ENCODE peak calls at places on chromosomes 4 and X, in eight cellular contexts. L is RWPE1, Q is mammary epithelial cell, G is pancreas, W is K562, R is ovary, N is neural crest cell, U is thyroid gland. E is an unnamed sample.

GRCh38 chrX:123626962-123627361 is 105.9 kb downstream of the THOC2 start:
- DNase-seq in L (no peak), Q (peak; percentile 14), G (no peak), W (no peak), R (no peak), N (no peak), U (no peak), E (no peak)

GRCh38 chr4:181821039-181822004 is 421.9 kb upstream of the TENM3 start:
- DNase-seq in L (peak; percentile 22), Q (peak; percentile 68), G (no peak), W (no peak), R (no peak), N (no peak), U (no peak), E (no peak)

GRCh38 chr4:69576251-69576877 is 63.1 kb downstream of the UGT2A2 start:
- DNase-seq in L (no peak), Q (no peak), G (peak; percentile 53), W (no peak), R (no peak), N (no peak), U (no peak), E (no peak)

GRCh38 chr4:156575430-156576073 is 396.0 kb downstream of the PDGFC start:
- DNase-seq in L (no peak), Q (peak; percentile 87), G (no peak), W (no peak), R (no peak), N (no peak), U (no peak), E (no peak)

GRCh38 chrX:129642641-129643040 is 12.1 kb downstream of the APLN start:
- DNase-seq in L (no peak), Q (no peak), G (no peak), W (peak; percentile 58), R (no peak), N (no peak), U (no peak), E (no peak)

GRCh38 chr4:98176531-98176930 is 33.3 kb upstream of the STPG2 start:
- DNase-seq in L (no peak), Q (no peak), G (no peak), W (no peak), R (no peak), N (no peak), U (no peak), E (no peak)

GRCh38 chr4:67929447-67929846 is 33.8 kb downstream of the TMPRSS11A start:
- DNase-seq in L (peak; percentile 87), Q (peak; percentile 94), G (no peak), W (no peak), R (no peak), N (no peak), U (no peak), E (no peak)

GRCh38 chr4:116878280-116878679 is 207.1 kb downstream of the TRAM1L1 start:
- DNase-seq in L (no peak), Q (no peak), G (no peak), W (no peak), R (no peak), N (no peak), U (no peak), E (no peak)

GRCh38 chr4:7155611-7156071 is 36.7 kb upstream of the SORCS2 start:
- DNase-seq in L (peak; percentile 41), Q (peak; percentile 72), G (peak; percentile 39), W (peak; percentile 35), R (peak; percentile 67), N (no peak), U (no peak), E (no peak)

GRCh38 chrX:130893356-130894085 is 9.5 kb downstream of the ENOX2 start:
- DNase-seq in L (no peak), Q (no peak), G (no peak), W (no peak), R (no peak), N (no peak), U (no peak), E (no peak)

GRCh38 chr4:122861544-122861943 is 34.9 kb downstream of the FGF2 start:
- DNase-seq in L (no peak), Q (no peak), G (no peak), W (no peak), R (no peak), N (no peak), U (no peak), E (no peak)

GRCh38 chr4:16217300-16218051 is 8.8 kb downstream of the TAPT1 start:
- DNase-seq in L (no peak), Q (no peak), G (no peak), W (no peak), R (no peak), N (no peak), U (no peak), E (peak; percentile 40)

GRCh38 chr4:16226816-16227461 is 668 bp upstream of the TAPT1 start:
- DNase-seq in L (peak; percentile 18), Q (peak; percentile 34), G (peak; percentile 82), W (peak; percentile 67), R (peak; percentile 74), N (peak; percentile 42), U (peak; percentile 71), E (peak; percentile 50)

GRCh38 chrX:9907645-9908387 is 59.3 kb upstream of the CLDN34 start:
- DNase-seq in L (peak; percentile 38), Q (peak; percentile 65), G (no peak), W (no peak), R (no peak), N (no peak), U (no peak), E (no peak)

GRCh38 chrX:9905721-9906120 is 61.4 kb upstream of the CLDN34 start:
- DNase-seq in L (no peak), Q (no peak), G (no peak), W (no peak), R (no peak), N (no peak), U (no peak), E (no peak)

GRCh38 chrX:9909254-9909653 is 57.9 kb upstream of the CLDN34 start:
- DNase-seq in L (no peak), Q (no peak), G (no peak), W (no peak), R (no peak), N (no peak), U (no peak), E (no peak)

GRCh38 chrX:9905288-9905687 is 61.9 kb upstream of the CLDN34 start:
- DNase-seq in L (no peak), Q (no peak), G (no peak), W (no peak), R (peak; percentile 36), N (no peak), U (no peak), E (no peak)

DNA sequence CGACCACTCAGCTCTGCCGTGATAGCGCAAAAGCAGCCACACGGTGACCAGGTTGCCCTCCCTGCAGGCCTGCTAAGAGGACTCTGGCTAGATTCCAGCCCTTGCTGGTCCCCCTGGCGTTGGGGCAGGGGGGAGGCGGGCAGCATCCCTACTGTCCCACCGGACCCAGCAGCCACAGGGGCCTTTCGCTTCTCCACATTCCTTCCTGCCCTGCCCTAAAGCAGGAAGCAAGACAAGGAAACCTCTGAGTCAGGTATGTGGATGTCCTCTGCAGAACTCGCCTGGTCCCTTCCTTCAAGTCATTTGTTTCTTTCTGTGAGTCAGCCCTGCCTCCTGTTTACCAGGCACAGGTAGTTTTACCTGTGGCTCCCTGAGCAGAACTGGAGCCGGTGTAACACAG is 60.2 kb upstream of the CLDN34 start:
- DNase-seq in L (peak; percentile 44), Q (peak; percentile 67), G (no peak), W (no peak), R (no peak), N (no peak), U (no peak), E (no peak)
- TF ChIP-seq CTCF in L (no peak), Q (no peak), G (no peak), W (no peak), R (no peak), N (no peak), U (no peak), E (no peak)

GRCh38 chr4:28075557-28075956 is 1214.9 kb downstream of the STIM2 start:
- DNase-seq in L (no peak), Q (no peak), G (no peak), W (no peak), R (no peak), N (no peak), U (no peak), E (no peak)

GRCh38 chr4:28073860-28074555 is 1213.4 kb downstream of the STIM2 start:
- DNase-seq in L (no peak), Q (no peak), G (no peak), W (no peak), R (no peak), N (no peak), U (no peak), E (no peak)
- TF ChIP-seq CTCF in L (no peak), Q (no peak), G (no peak), W (no peak), R (no peak), N (peak; percentile 46), U (no peak), E (no peak)

DNA sequence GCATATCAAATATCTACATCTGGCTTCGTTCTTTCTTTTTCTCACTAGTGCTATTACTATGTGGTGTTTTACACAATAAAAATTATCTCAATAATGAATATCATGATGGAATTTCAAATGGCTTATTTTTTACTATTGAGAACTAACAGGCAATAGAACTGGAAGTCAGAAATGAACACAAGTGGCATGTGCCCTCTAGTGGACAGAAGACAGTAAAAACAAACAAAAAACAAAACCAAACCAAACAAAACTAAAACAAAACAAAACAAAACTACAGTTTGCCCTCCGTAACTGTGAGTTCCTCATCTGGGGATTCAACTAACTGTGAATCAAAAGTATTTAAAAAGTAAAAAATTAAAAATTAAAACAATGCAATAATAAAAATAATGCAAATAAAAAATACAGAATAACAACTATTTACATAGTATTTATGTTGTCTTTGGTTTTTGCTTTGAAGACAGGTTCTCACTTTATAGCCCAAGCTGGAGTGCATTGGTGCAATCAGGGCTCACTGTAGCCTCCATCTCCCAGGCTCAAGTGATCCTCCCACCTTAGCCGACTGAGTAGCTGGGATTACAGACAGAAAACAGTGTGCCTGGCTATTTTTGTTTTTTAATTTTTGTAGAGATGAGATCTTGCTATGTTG is 195.6 kb upstream of the TACR3 start:
- DNase-seq in L (peak; percentile 4), Q (peak; percentile 7), G (no peak), W (peak; percentile 9), R (no peak), N (no peak), U (no peak), E (peak; percentile 18)
- TF ChIP-seq CTCF in L (peak; percentile 73), Q (peak; percentile 54), G (peak; percentile 32), W (peak; percentile 15), R (no peak), N (peak; percentile 86), U (peak; percentile 60), E (peak; percentile 76)

GRCh38 chr4:52577285-52577968 is 81.7 kb downstream of the USP46 start:
- DNase-seq in L (peak; percentile 19), Q (peak; percentile 67), G (no peak), W (no peak), R (no peak), N (no peak), U (peak; percentile 45), E (no peak)

GRCh38 chr4:52574036-52574435 is 85.1 kb downstream of the USP46 start:
- DNase-seq in L (no peak), Q (no peak), G (no peak), W (no peak), R (no peak), N (no peak), U (no peak), E (no peak)

GRCh38 chr4:52578951-52579350 is 80.2 kb downstream of the USP46 start:
- DNase-seq in L (no peak), Q (no peak), G (no peak), W (no peak), R (no peak), N (no peak), U (no peak), E (no peak)

GRCh38 chr4:52575406-52575805 is 83.7 kb downstream of the USP46 start:
- DNase-seq in L (no peak), Q (no peak), G (no peak), W (no peak), R (no peak), N (no peak), U (no peak), E (no peak)

GRCh38 chr4:52576326-52576725 is 82.8 kb downstream of the USP46 start:
- DNase-seq in L (no peak), Q (no peak), G (no peak), W (no peak), R (no peak), N (no peak), U (no peak), E (no peak)
- TF ChIP-seq CTCF in L (no peak), Q (no peak), G (no peak), W (no peak), R (no peak), N (no peak), U (no peak), E (no peak)